ENCODE peak calls at places on chromosome 20, in six cellular contexts. A is neural progenitor cell, R is stomach, T is left lung, L is brain microvascular endothelial cell, D is neural crest cell. E is an unnamed sample.

GRCh38 chr20:40643891-40644290 is 45.1 kb downstream of the MAFB start:
- DNase-seq in A (no peak), R (no peak), T (no peak), L (no peak), D (no peak), E (no peak)

GRCh38 chr20:64065062-64065972 is 2.3 kb downstream of the TCEA2 start:
- DNase-seq in A (no peak), R (no peak), T (no peak), L (no peak), D (no peak), E (no peak)

GRCh38 chr20:10505320-10506226 is 70.5 kb downstream of the SLX4IP start:
- DNase-seq in A (no peak), R (no peak), T (no peak), L (no peak), D (no peak), E (no peak)

GRCh38 chr20:10576411-10576810 is 97.4 kb downstream of the JAG1 start:
- DNase-seq in A (no peak), R (no peak), T (no peak), L (no peak), D (no peak), E (no peak)

GRCh38 chr20:59469266-59470252 is 134.8 kb upstream of the PHACTR3 start:
- DNase-seq in A (peak; percentile 60), R (no peak), T (no peak), L (no peak), D (peak; percentile 20), E (no peak)

GRCh38 chr20:48463916-48464315 is 363.9 kb downstream of the PREX1 start:
- DNase-seq in A (no peak), R (no peak), T (no peak), L (peak; percentile 33), D (no peak), E (no peak)

GRCh38 chr20:63042448-63043071 is 35.8 kb upstream of the BHLHE23 start:
- DNase-seq in A (no peak), R (no peak), T (no peak), L (no peak), D (no peak), E (no peak)

GRCh38 chr20:60693513-60694133 is 558.4 kb upstream of the CDH4 start:
- DNase-seq in A (no peak), R (no peak), T (no peak), L (no peak), D (no peak), E (no peak)

GRCh38 chr20:266604-267562 is 9.4 kb downstream of the DEFB132 start:
- DNase-seq in A (peak; percentile 96), R (peak; percentile 89), T (peak; percentile 81), L (peak; percentile 70), D (peak; percentile 97), E (peak; percentile 93)
- TF ChIP-seq CTCF in A (peak; percentile 95), R (peak; percentile 96), T (peak; percentile 96), L (peak; percentile 96), D (peak; percentile 99), E (no peak)

GRCh38 chr20:24734139-24734538 is 214.9 kb upstream of the CST7 start:
- DNase-seq in A (no peak), R (no peak), T (no peak), L (no peak), D (no peak), E (no peak)

GRCh38 chr20:24737212-24737850 is 211.7 kb upstream of the CST7 start:
- DNase-seq in A (no peak), R (no peak), T (no peak), L (no peak), D (no peak), E (no peak)

GRCh38 chr20:24736131-24736843 is 212.8 kb upstream of the CST7 start:
- DNase-seq in A (no peak), R (no peak), T (no peak), L (no peak), D (no peak), E (no peak)

GRCh38 chr20:24736844-24737211 is 212.2 kb upstream of the CST7 start:
- DNase-seq in A (no peak), R (no peak), T (no peak), L (no peak), D (no peak), E (no peak)

GRCh38 chr20:24735263-24735662 is 213.8 kb upstream of the CST7 start:
- DNase-seq in A (no peak), R (no peak), T (no peak), L (no peak), D (no peak), E (no peak)
- TF ChIP-seq CTCF in A (no peak), R (no peak), T (no peak), L (no peak), D (no peak), E (no peak)

DNA sequence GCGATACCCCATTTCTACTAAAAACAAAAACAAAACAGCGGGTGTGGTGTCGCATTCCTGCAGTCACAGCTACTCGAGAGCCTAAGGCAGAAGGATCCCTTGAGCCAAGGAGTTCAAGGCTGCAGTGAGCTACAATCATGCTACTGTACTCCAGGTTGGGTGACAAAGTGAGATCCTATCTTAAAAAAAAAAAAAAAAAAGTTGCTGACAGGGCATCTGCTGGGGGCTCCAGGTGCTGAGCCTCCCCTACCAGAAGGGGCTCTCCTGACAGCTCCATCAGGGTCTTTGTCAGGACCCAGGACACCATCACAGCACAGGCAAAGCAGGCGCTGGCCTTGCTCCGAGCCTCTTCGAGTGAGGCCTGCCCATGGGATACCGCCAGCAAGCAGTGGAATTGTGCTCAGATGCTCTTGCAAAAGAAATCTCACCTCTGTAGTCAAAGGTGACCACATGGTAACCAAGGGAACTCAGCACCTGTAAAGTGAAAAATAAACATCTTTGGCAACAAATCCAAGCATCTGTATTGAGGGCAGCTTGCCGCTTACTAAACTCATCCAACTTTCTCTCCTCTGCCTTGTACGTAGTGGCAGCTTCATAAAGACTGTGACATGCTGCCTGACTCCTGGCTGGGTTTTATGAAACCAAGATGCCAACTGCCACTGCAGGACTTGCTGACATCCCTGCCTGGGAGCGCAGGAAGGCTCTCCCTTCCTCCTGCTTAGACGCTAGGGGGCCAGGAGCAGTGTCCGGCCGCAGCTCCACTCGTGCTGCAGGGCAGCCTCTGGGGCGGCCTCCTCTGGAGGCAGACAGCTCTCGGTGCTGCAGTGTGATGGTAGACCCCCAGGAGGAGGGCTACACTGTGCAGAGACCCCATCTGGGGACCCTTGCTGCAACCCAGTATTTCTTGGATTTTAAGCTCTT is 66.9 kb downstream of the PYGB start:
- DNase-seq in A (peak; percentile 22), R (peak; percentile 11), T (peak; percentile 26), L (no peak), D (no peak), E (peak; percentile 11)
- TF ChIP-seq CTCF in A (peak; percentile 17), R (no peak), T (no peak), L (peak; percentile 53), D (no peak), E (no peak)

GRCh38 chr20:38726849-38727601 is 2.7 kb downstream of the SLC32A1 start:
- DNase-seq in A (peak; percentile 93), R (no peak), T (no peak), L (no peak), D (peak; percentile 83), E (no peak)

GRCh38 chr20:38724603-38725457 is 544 bp downstream of the SLC32A1 start:
- DNase-seq in A (peak; percentile 71), R (no peak), T (no peak), L (no peak), D (no peak), E (no peak)

GRCh38 chr20:38725458-38725958 is 1.2 kb downstream of the SLC32A1 start:
- DNase-seq in A (no peak), R (no peak), T (no peak), L (no peak), D (no peak), E (no peak)

GRCh38 chr20:38727602-38728236 is 3.4 kb downstream of the SLC32A1 start:
- DNase-seq in A (no peak), R (no peak), T (no peak), L (no peak), D (no peak), E (no peak)

GRCh38 chr20:38725959-38726848 is 1.9 kb downstream of the SLC32A1 start:
- DNase-seq in A (peak; percentile 95), R (peak; percentile 33), T (no peak), L (no peak), D (peak; percentile 77), E (no peak)
- TF ChIP-seq CTCF in A (peak; percentile 80), R (no peak), T (no peak), L (peak; percentile 72), D (peak; percentile 58), E (no peak)

GRCh38 chr20:33687370-33687915 is 1.3 kb upstream of the E2F1 start:
- DNase-seq in A (no peak), R (no peak), T (no peak), L (peak; percentile 36), D (no peak), E (no peak)

GRCh38 chr20:33684533-33685327 is 1.5 kb downstream of the E2F1 start:
- DNase-seq in A (peak; percentile 84), R (no peak), T (no peak), L (no peak), D (no peak), E (no peak)

GRCh38 chr20:33686984-33687366 is 790 bp upstream of the E2F1 start:
- DNase-seq in A (no peak), R (no peak), T (no peak), L (no peak), D (no peak), E (no peak)

GRCh38 chr20:33685328-33686007 is 717 bp downstream of the E2F1 start:
- DNase-seq in A (peak; percentile 63), R (no peak), T (no peak), L (no peak), D (peak; percentile 64), E (no peak)

DNA sequence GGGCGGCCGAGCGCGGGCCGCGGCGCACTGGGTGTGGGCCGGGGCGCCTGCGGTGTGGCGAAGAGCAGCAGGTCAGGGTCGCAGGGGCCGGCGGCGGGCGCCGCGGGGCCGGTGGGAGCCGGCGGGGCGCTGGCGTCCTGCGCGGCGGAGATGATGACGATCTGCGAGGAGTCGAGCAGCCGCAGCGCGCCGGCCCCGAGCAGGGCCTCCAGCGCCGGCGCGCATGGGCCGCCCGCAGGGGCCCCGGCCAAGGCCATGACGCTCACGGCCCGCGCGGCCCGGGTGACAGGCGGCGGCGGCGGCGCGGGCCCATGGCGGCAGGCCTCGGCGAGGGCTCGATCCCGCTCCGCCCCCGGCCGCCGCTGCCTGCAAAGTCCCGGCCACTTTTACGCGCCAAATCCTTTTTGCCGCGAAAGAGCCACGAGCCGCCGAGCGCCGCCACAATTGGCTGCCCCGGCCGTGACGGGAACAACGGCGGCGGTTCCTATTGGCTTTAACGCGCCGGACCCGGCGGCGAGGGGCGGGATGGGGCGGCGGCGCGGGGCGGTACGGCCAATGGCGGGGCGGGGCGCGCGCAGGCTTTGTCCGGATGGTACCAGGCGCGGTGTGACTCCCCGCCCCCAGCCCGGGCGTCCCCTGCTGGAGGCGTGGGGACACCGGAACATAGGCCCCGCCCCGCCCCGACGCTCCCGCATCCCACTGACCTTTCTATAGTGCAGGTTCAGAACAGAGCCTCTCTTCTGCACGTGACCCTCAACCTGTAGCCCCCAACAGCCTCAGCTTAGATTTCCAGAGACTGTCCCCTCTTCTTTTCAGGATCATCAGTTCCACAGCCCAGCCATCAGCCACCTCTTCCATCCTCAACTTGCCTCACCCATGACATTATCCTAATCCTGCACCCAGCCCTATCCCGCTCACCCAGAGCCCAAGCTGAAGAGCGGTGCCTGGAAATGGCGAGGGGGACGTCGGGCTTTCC is at the start of gene E2F1:
- DNase-seq in A (peak; percentile 99), R (peak; percentile 98), T (peak; percentile 95), L (peak; percentile 91), D (peak; percentile 100), E (peak; percentile 81)
- TF ChIP-seq CTCF in A (peak; percentile 34), R (peak; percentile 73), T (peak; percentile 27), L (peak; percentile 38), D (peak; percentile 56), E (no peak)

E was measured in omental fat pad.